ENCODE peak calls at places on chromosomes 2 and 18, in four cellular contexts. R is Caco-2, D is kidney, H is IMR-90. I is an unnamed sample.

GRCh38 chr2:158745067-158745865 is 49.9 kb upstream of the DAPL1 start:
- DNase-seq in H (peak; percentile 74), R (no peak), D (no peak), I (peak; percentile 8)

GRCh38 chr2:56741601-56742102 is 557.9 kb downstream of the CCDC85A start:
- DNase-seq in D (no peak), R (no peak), H (peak; percentile 71), I (no peak)

GRCh38 chr18:58887613-58887963 is 22.9 kb downstream of the ZNF532 start:
- DNase-seq in H (no peak), D (peak; percentile 86), R (no peak), I (no peak)

GRCh38 chr2:235850289-235850688 is 317.9 kb downstream of the GBX2 start:
- DNase-seq in D (no peak), H (no peak), R (no peak), I (no peak)

GRCh38 chr2:72143441-72144356 is 4.0 kb downstream of the CYP26B1 start:
- DNase-seq in R (peak; percentile 31), H (no peak), D (peak; percentile 80), I (no peak)

GRCh38 chr18:36492604-36493329 is 195.3 kb downstream of the FHOD3 start:
- DNase-seq in H (no peak), D (no peak), R (no peak), I (no peak)

GRCh38 chr18:48962857-48963554 is 12.2 kb upstream of the SMAD7 start:
- DNase-seq in D (no peak), R (no peak), H (peak; percentile 90), I (no peak)

GRCh38 chr2:127175406-127175805 is 44.7 kb downstream of the CYP27C1 start:
- DNase-seq in R (no peak), H (peak; percentile 33), D (peak; percentile 95), I (no peak)

GRCh38 chr2:170656669-170657068 is 58.5 kb upstream of the SP5 start:
- DNase-seq in D (no peak), R (no peak), H (no peak), I (no peak)

GRCh38 chr18:31979714-31980113 is 36.8 kb upstream of the TRAPPC8 start:
- DNase-seq in D (no peak), R (no peak), H (no peak), I (no peak)
- H3K9me3 ChIP-seq in D (no peaks in the 10 kb centered on the region), R (no peaks in the 10 kb centered on the region), H (peaks cover 1% of the 10 kb centered on the region), I (no peaks in the 10 kb centered on the region)

GRCh38 chr2:13686262-13686661 is 946.3 kb upstream of the LRATD1 start:
- DNase-seq in D (no peak), H (no peak), R (no peak), I (no peak)
- H3K9me3 ChIP-seq in D (peaks cover 4% of the 10 kb centered on the region), H (peaks cover 14% of the 10 kb centered on the region), R (peaks cover 24% of the 10 kb centered on the region), I (no peaks in the 10 kb centered on the region)

DNA sequence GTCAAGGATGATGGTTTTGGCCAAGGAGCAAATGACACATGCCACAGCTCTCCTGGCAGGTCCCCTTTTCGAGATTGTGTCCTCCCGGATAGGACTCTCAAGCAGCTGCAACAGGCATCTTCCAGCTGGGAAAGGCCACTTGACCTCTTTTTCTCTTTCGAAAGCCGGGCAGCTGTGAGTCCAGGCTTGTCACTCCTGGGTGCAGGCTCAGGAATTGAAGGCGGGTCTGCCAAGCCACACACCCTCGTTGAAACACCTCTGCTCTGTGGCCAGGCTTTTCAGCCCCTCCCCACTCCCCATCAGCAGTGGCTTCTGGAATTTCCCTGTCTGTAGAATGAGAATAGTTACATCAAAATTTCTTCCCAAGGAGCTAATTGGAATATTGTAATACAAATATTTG is 98.1 kb downstream of the CCDC138 start:
- DNase-seq in R (no peak), H (no peak), D (no peak), I (no peak)
- H3K9me3 ChIP-seq in R (peaks cover 9% of the 10 kb centered on the region), H (peaks cover 4% of the 10 kb centered on the region), D (peaks cover 2% of the 10 kb centered on the region), I (peaks cover 4% of the 10 kb centered on the region)

GRCh38 chr2:239526666-239527415 is 126.0 kb upstream of the HDAC4 start:
- DNase-seq in R (no peak), D (peak; percentile 63), H (no peak), I (no peak)
- H3K9me3 ChIP-seq in R (no peaks in the 10 kb centered on the region), D (no peaks in the 10 kb centered on the region), H (peaks cover 34% of the 10 kb centered on the region), I (no peaks in the 10 kb centered on the region)

DNA sequence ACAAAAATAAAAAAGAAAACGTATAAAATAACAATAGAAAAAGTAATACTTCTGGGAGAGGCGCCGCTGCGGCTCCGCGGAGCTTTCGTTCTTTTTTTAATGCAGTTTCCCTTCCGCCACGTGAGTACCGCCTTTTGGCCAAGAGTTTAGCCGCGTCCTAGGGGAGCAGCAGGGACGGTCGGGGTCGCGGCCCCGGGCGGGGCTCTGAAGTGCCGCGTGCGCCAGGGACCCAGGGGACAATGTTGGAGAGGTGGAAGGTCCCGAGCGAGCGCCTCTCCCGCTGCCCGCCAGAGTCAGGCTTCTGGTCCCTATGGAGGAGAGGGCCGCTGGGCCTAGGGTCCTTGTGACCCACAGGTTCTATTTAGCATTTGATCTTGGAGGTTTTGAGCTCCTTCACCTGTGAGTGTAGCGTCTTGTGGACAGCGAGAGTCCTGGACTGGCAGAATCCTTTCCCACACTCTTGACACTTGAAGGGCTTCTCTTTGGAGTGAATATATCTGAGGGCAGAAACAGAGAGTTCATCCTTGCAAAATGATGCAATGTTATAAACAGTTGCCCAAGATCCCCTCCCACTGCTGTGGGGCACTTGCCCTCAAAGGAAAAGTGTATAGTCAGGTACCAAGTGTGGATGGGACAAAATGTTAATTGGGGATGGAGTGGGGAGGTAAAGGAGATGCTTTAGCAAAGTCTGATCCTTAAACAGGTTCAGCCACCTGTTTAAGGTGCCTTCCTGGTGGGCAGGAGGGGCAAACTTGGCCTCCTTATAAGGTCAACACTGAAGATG is 6.3 kb downstream of the OSR1 start:
- DNase-seq in D (no peak), H (no peak), R (no peak), I (no peak)
- H3K9me3 ChIP-seq in D (no peaks in the 10 kb centered on the region), H (no peaks in the 10 kb centered on the region), R (no peaks in the 10 kb centered on the region), I (peaks cover 4% of the 10 kb centered on the region)

DNA sequence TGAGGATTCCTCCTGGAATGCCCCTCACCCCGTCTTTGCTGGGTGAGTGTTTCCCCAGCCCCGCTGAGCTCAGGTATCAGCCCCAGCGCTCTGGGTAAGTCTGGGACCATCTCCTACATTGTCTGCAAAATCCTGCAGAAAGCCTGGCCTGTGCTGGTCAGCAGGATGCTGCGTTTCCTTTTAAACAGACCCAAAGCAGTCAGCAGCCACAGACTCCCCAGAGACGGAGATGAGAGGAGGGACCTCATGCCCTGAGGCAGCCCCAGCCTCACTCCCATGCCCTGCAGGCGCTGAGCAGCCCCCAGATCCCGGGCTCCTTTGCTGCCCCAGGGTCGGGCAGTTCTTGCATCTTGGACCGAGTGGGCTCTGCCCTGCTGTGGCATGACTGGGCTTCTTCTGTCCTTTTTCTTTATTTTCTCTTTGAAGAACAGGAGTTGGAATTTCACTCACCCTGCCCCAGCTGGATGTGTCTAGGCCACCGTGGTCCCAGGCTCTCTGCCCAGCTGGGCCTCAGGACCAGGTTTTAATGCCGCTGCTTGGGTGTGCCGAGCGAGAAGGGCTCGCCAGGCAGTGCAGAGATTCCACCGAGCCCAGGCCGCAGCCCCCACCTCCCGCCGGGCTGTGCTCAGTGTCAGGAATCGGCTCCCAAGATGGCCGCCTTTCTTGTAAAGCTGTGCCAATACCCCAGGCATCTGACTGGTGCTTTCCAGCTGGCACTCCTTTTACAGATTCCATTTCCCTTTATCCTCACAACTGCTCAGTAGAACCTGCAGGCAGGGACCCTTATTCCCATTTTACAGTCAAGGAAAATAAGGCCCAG is 43.6 kb downstream of the ODC1 start:
- DNase-seq in H (no peak), R (no peak), D (no peak), I (no peak)
- H3K9me3 ChIP-seq in H (no peaks in the 10 kb centered on the region), R (no peaks in the 10 kb centered on the region), D (no peaks in the 10 kb centered on the region), I (no peaks in the 10 kb centered on the region)

DNA sequence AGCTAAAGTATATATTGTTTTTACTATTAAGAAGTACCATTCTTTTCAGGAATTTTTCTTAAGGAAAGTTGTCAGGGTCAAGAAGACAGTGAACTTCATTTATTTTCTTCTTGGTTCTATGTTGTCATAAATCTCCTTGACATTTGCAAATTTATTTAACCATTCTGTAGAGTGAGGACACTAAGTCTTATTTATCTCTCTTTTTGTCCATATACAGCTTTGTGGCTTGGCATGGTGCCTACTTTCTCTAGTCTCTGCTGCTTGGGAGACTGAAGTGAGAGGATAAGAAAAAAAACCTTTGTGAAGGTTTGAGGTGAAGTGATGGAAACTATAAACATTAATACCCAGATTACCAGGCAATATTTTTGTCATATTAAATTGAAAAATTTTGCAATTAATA is 1389.4 kb downstream of the SUCLG1 start:
- DNase-seq in R (no peak), H (peak; percentile 28), D (no peak), I (no peak)
- H3K9me3 ChIP-seq in R (peaks cover 10% of the 10 kb centered on the region), H (no peaks in the 10 kb centered on the region), D (no peaks in the 10 kb centered on the region), I (no peaks in the 10 kb centered on the region)

GRCh38 chr18:14907420-14907819 is 159.4 kb downstream of the ANKRD30B start:
- DNase-seq in D (peak; percentile 44), R (no peak), H (no peak), I (no peak)

GRCh38 chr18:14900435-14900834 is 152.5 kb downstream of the ANKRD30B start:
- DNase-seq in D (no peak), R (no peak), H (no peak), I (no peak)

GRCh38 chr18:14905979-14906378 is 158.0 kb downstream of the ANKRD30B start:
- DNase-seq in D (no peak), H (no peak), R (no peak), I (no peak)

GRCh38 chr18:14908541-14908940 is 160.6 kb downstream of the ANKRD30B start:
- DNase-seq in R (no peak), D (no peak), H (no peak), I (no peak)

GRCh38 chr18:14905350-14905749 is 157.4 kb downstream of the ANKRD30B start:
- DNase-seq in R (no peak), H (no peak), D (no peak), I (no peak)
- H3K9me3 ChIP-seq in R (no peaks in the 10 kb centered on the region), H (peaks cover 16% of the 10 kb centered on the region), D (no peaks in the 10 kb centered on the region), I (no peaks in the 10 kb centered on the region)

DNA sequence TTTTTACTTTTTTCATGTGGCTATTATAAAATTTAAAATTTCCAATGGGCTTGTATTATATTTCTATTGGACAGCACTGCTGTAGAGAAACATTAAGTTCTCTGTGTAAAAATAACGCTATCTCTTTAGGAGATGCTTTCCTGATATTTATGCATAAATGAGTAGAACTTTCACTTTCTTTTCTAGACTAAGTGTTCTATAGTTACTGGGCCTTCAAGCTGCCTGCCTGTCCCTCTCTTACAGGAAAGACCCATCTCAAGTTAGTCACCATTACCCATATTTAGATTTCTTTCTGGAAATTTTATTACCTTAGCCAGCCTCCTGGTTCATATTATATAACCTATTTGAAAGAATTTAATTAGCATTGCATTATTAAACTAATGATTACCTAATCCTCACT is 4.8 kb downstream of the ITGA4 start:
- DNase-seq in R (no peak), H (peak; percentile 6), D (no peak), I (no peak)
- H3K9me3 ChIP-seq in R (no peaks in the 10 kb centered on the region), H (no peaks in the 10 kb centered on the region), D (no peaks in the 10 kb centered on the region), I (no peaks in the 10 kb centered on the region)

DNA sequence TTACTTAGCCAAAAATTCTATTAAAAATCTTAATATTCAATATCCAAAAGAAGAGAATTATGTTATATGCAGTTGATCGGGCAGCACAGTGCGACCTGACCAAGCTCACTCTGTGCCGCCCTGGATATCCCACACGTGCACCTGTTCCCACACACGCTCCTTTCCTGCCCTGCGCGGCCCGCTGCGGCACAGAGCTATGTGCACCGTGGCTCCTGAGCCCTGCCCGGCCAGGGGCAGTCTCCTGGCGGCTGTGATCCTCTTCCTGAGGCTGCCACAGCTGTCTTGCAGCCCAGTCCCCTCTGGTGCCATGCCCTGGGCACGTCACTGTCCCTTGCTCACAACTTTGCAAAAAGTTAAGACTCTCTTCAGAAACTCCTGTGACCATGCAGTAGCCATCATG is 29.3 kb downstream of the TRAPPC12 start:
- DNase-seq in D (no peak), R (no peak), H (no peak), I (no peak)
- H3K9me3 ChIP-seq in D (no peaks in the 10 kb centered on the region), R (no peaks in the 10 kb centered on the region), H (no peaks in the 10 kb centered on the region), I (no peaks in the 10 kb centered on the region)

I was measured in T-helper 17 cell.